ENCODE peak calls at places on chromosomes 4 and X, in ten cellular contexts. L is gastrocnemius medialis, R is WERI-Rb-1, J is heart right ventricle, P is foreskin fibroblast, B is endothelial cell, Y is left ventricle myocardium inferior, Z is DND-41, D is epithelial cell of esophagus, V is fibroblast of lung. O is an unnamed sample.

GRCh38 chr4:101795704-101796103 is 5.2 kb downstream of the BANK1 start:
- DNase-seq in B (no peak), P (no peak), R (peak; percentile 16), Z (peak; percentile 49), J (no peak), L (no peak), Y (no peak), V (no peak), D (peak; percentile 19), O (no peak)

GRCh38 chrX:1246816-1247215 is 21.8 kb upstream of the CSF2RA start:
- DNase-seq in Y (peak; percentile 74), J (peak; percentile 65), V (peak; percentile 7), B (peak; percentile 41), R (peak; percentile 66), P (peak; percentile 58), Z (peak; percentile 77), D (peak; percentile 24), L (peak; percentile 21), O (peak; percentile 39)

GRCh38 chrX:17065100-17065499 is 118.6 kb downstream of the REPS2 start:
- DNase-seq in P (no peak), Y (no peak), L (no peak), R (no peak), D (no peak), J (no peak), Z (no peak), B (no peak), V (no peak), O (no peak)

GRCh38 chrX:41110801-41111625 is 25.8 kb downstream of the USP9X start:
- DNase-seq in V (peak; percentile 67), J (no peak), Z (no peak), Y (no peak), P (peak; percentile 30), D (no peak), B (no peak), R (peak; percentile 13), L (no peak), O (no peak)

GRCh38 chrX:74450803-74451449 is 29.6 kb downstream of the SLC16A2 start:
- DNase-seq in Y (no peak), L (no peak), V (peak; percentile 96), P (peak; percentile 90), R (no peak), J (no peak), D (peak; percentile 90), B (no peak), Z (no peak), O (no peak)

GRCh38 chr4:93710101-93710846 is 118.3 kb upstream of the ATOH1 start:
- DNase-seq in Y (no peak), J (no peak), L (no peak), V (no peak), Z (no peak), R (peak; percentile 65), P (peak; percentile 10), D (peak; percentile 32), B (peak; percentile 18), O (peak; percentile 4)

GRCh38 chrX:78658851-78659744 is at the start of gene RTL3:
- DNase-seq in Z (no peak), L (no peak), Y (no peak), V (peak; percentile 93), J (no peak), B (no peak), R (no peak), P (peak; percentile 70), D (peak; percentile 0), O (no peak)

GRCh38 chr4:128191115-128191897 is 96.3 kb downstream of the PGRMC2 start:
- DNase-seq in L (peak; percentile 61), J (peak; percentile 55), P (peak; percentile 88), B (peak; percentile 52), R (peak; percentile 85), V (peak; percentile 60), Z (peak; percentile 75), Y (peak; percentile 31), D (peak; percentile 74), O (peak; percentile 40)

GRCh38 chr4:112511294-112512118 is 4.5 kb downstream of the NEUROG2 start:
- DNase-seq in V (no peak), L (no peak), R (no peak), Y (no peak), P (no peak), B (peak; percentile 33), J (no peak), Z (no peak), D (no peak), O (no peak)

GRCh38 chr4:47543331-47543730 is 58.3 kb downstream of the ATP10D start:
- DNase-seq in D (peak; percentile 29), P (peak; percentile 30), V (peak; percentile 36), R (peak; percentile 24), Y (no peak), L (no peak), B (no peak), Z (no peak), J (no peak), O (no peak)

GRCh38 chr4:29082684-29083083 is 1637.5 kb upstream of the PCDH7 start:
- DNase-seq in V (no peak), Z (no peak), L (no peak), Y (no peak), D (peak; percentile 39), R (no peak), J (no peak), P (no peak), B (no peak), O (no peak)

GRCh38 chr4:29075366-29075765 is 1644.8 kb upstream of the PCDH7 start:
- DNase-seq in J (no peak), Z (no peak), P (no peak), V (no peak), Y (no peak), R (no peak), B (no peak), L (no peak), D (no peak), O (no peak)

GRCh38 chr4:29073571-29073970 is 1646.6 kb upstream of the PCDH7 start:
- DNase-seq in L (no peak), R (no peak), Z (no peak), Y (no peak), J (no peak), P (no peak), V (no peak), B (no peak), D (no peak), O (no peak)

GRCh38 chr4:29081230-29081955 is 1638.8 kb upstream of the PCDH7 start:
- DNase-seq in R (no peak), D (peak; percentile 7), Z (no peak), V (peak; percentile 1), P (no peak), J (no peak), L (no peak), Y (no peak), B (no peak), O (no peak)

GRCh38 chr4:29079260-29079659 is 1640.9 kb upstream of the PCDH7 start:
- DNase-seq in B (no peak), D (no peak), V (no peak), Z (no peak), L (no peak), Y (no peak), J (no peak), P (no peak), R (no peak), O (no peak)
- TF ChIP-seq CTCF in B (no peak), D (no peak), V (no peak), Z (no peak), L (no peak), Y (no peak), J (no peak), P (no peak), R (peak; percentile 32), O (no peak)

GRCh38 chr4:190014771-190015537 is 12.1 kb downstream of the FRG2 start:
- DNase-seq in D (no peak), V (no peak), J (no peak), Z (no peak), R (peak; percentile 57), P (peak; percentile 31), B (peak; percentile 42), Y (no peak), L (no peak), O (no peak)
- TF ChIP-seq CTCF in D (no peak), V (no peak), J (no peak), Z (no peak), R (no peak), P (no peak), B (no peak), Y (no peak), L (no peak), O (no peak)

GRCh38 chr4:89899157-89899556 is 4.5 kb downstream of the MMRN1 start:
- DNase-seq in P (no peak), L (no peak), R (no peak), Z (no peak), Y (no peak), B (no peak), J (no peak), V (no peak), D (no peak), O (no peak)
- TF ChIP-seq CTCF in P (no peak), L (no peak), R (no peak), Z (no peak), Y (no peak), B (no peak), J (no peak), V (no peak), D (no peak), O (no peak)

GRCh38 chrX:95878874-95879273 is 805.8 kb upstream of the DIAPH2 start:
- DNase-seq in V (no peak), D (no peak), R (no peak), Z (no peak), Y (no peak), L (no peak), B (no peak), J (no peak), P (no peak), O (no peak)

GRCh38 chrX:95875661-95876060 is 809.0 kb upstream of the DIAPH2 start:
- DNase-seq in V (no peak), P (no peak), B (no peak), R (no peak), Z (no peak), D (no peak), L (no peak), Y (no peak), J (no peak), O (no peak)
- TF ChIP-seq CTCF in V (no peak), P (no peak), B (no peak), R (no peak), Z (no peak), D (no peak), L (no peak), Y (no peak), J (no peak), O (no peak)

DNA sequence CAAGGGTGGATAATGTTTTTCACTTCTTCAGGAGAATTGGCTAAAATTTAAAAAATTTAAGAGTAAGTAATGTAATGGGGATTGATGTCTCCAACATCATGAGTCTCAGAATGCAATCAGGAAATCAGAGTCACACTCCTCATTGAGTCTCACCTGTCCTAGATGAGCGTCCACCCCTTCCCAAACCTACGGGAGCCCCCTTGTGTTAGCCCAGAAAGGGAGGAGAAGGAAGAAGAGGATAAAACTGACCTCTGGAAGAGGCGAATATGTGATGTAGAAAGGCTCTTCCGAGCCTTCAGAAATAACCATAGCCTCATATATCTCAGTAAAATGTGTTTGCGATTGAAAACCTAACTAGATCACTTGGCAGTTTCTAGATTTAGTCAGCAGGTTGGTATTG is 157.1 kb downstream of the DCLK2 start:
- DNase-seq in R (no peak), J (no peak), L (no peak), P (no peak), Y (no peak), B (no peak), V (no peak), D (no peak), Z (no peak), O (no peak)
- TF ChIP-seq CTCF in R (no peak), J (no peak), L (no peak), P (no peak), Y (no peak), B (no peak), V (no peak), D (no peak), Z (no peak), O (no peak)